ENCODE peak calls at places on chromosomes 5 and 9, in ten cellular contexts. K is psoas muscle; C is HTR-8/SVneo; G is NCI-H2171 treated with DMSO at 0.1 percent for 48 hours; M is CD8-positive, alpha-beta T cell; O is NCI-H774; L is lower lobe of right lung; Z is A549; I is endodermal cell; H is ovary. V is an unnamed sample.

GRCh38 chr9:114779352-114779845 is 26.4 kb downstream of the TNFSF15 start:
- DNase-seq in H (peak), O (peak), L (peak), I (no peak), Z (peak), M (no peak), G (no peak), K (peak), C (no peak), V (no peak)

GRCh38 chr9:79764377-79764776 is 192.6 kb downstream of the TLE4 start:
- DNase-seq in O (no peak), K (peak), L (no peak), H (peak), Z (peak), C (peak), I (no peak), G (no peak), M (no peak), V (no peak)

GRCh38 chr9:137632432-137633161 is 13.8 kb downstream of the EHMT1 start:
- DNase-seq in H (no peak), Z (no peak), C (no peak), G (no peak), K (no peak), O (no peak), L (peak), I (no peak), M (no peak), V (no peak)

GRCh38 chr5:16992006-16992405 is 55.9 kb upstream of the MYO10 start:
- DNase-seq in G (no peak), C (no peak), H (no peak), O (no peak), I (no peak), Z (no peak), L (no peak), K (no peak), M (no peak), V (no peak)

GRCh38 chr9:84736076-84736475 is 66.5 kb downstream of the NTRK2 start:
- DNase-seq in I (peak), K (no peak), Z (no peak), M (no peak), C (no peak), H (no peak), G (no peak), L (no peak), O (no peak), V (no peak)

GRCh38 chr5:140806834-140807775 is at the start of gene PCDHA4:
- DNase-seq in M (no peak), G (no peak), I (peak), O (peak), C (no peak), H (peak), Z (peak), K (no peak), L (no peak), V (peak)

GRCh38 chr9:109499631-109500120 is 1.6 kb upstream of the PTPN3 start:
- DNase-seq in L (peak), H (no peak), C (peak), M (no peak), O (peak), K (peak), I (peak), G (peak), Z (peak), V (peak)

GRCh38 chr5:32506809-32507208 is 62.3 kb upstream of the ZFR start:
- DNase-seq in H (no peak), C (no peak), M (no peak), Z (no peak), G (no peak), K (peak), L (no peak), O (no peak), I (no peak), V (no peak)

GRCh38 chr5:93415819-93416218 is 165.2 kb downstream of the NR2F1-AS1 start:
- DNase-seq in Z (no peak), K (no peak), O (peak), G (peak), I (no peak), M (no peak), L (no peak), C (no peak), H (no peak), V (no peak)

GRCh38 chr9:106930477-106930876 is 67.5 kb downstream of the ZNF462 start:
- DNase-seq in I (no peak), K (no peak), G (no peak), H (no peak), Z (no peak), C (no peak), O (no peak), M (no peak), L (no peak), V (no peak)

GRCh38 chr9:21831841-21832509 is 29.5 kb downstream of the MTAP start:
- DNase-seq in G (no peak), L (no peak), C (peak), O (no peak), M (no peak), K (no peak), H (no peak), Z (peak), I (no peak), V (no peak)

GRCh38 chr5:59786271-59786805 is 107.2 kb downstream of the PDE4D start:
- DNase-seq in L (no peak), Z (peak), C (peak), H (no peak), I (no peak), G (no peak), M (no peak), K (no peak), O (no peak), V (no peak)

GRCh38 chr5:37839441-37840035 is 303 bp downstream of the GDNF start:
- DNase-seq in O (no peak), Z (peak), I (peak), H (peak), L (no peak), C (peak), M (no peak), K (peak), G (peak), V (peak)

GRCh38 chr9:108784128-108784490 is 71.7 kb downstream of the ACTL7B start:
- DNase-seq in I (no peak), L (no peak), G (peak), C (no peak), Z (no peak), M (no peak), H (no peak), K (no peak), O (no peak), V (no peak)

GRCh38 chr5:98631311-98632054 is 142.0 kb upstream of the RGMB start:
- DNase-seq in Z (peak), K (no peak), O (no peak), L (no peak), G (no peak), M (no peak), H (no peak), C (peak), I (no peak), V (no peak)

GRCh38 chr9:77305622-77306365 is 128.5 kb downstream of the VPS13A start:
- DNase-seq in C (no peak), L (no peak), G (no peak), K (no peak), O (no peak), M (no peak), Z (no peak), H (no peak), I (no peak), V (no peak)

GRCh38 chr5:136023935-136024645 is 4.7 kb upstream of the TGFBI start:
- DNase-seq in G (no peak), O (no peak), C (no peak), K (no peak), M (no peak), H (no peak), Z (no peak), I (peak), L (no peak), V (no peak)

GRCh38 chr9:36833954-36834353 is 200.1 kb downstream of the PAX5 start:
- DNase-seq in M (no peak), L (no peak), O (no peak), K (no peak), H (no peak), C (no peak), G (no peak), Z (no peak), I (peak), V (no peak)

GRCh38 chr5:17803976-17804375 is 169.7 kb downstream of the TAF11L14 start:
- DNase-seq in L (no peak), C (no peak), H (no peak), O (no peak), K (no peak), I (no peak), G (no peak), M (no peak), Z (no peak), V (no peak)

GRCh38 chr9:101791938-101792337 is 53.5 kb upstream of the GRIN3A start:
- DNase-seq in L (no peak), Z (peak), O (no peak), I (peak), G (peak), H (no peak), K (no peak), M (no peak), C (peak), V (peak)

GRCh38 chr5:37814699-37815098 is 25.1 kb downstream of the GDNF start:
- DNase-seq in L (no peak), I (no peak), H (no peak), M (no peak), G (no peak), Z (no peak), C (peak), O (no peak), K (no peak), V (no peak)

GRCh38 chr9:126985870-126986498 is 71.4 kb downstream of the RALGPS1 start:
- DNase-seq in O (peak), G (peak), I (no peak), Z (peak), K (peak), L (peak), C (peak), H (no peak), M (peak), V (peak)

GRCh38 chr9:106755727-106756126 is 107.2 kb upstream of the ZNF462 start:
- DNase-seq in I (no peak), H (no peak), O (peak), G (no peak), M (no peak), K (peak), Z (no peak), L (no peak), C (no peak), V (no peak)

GRCh38 chr9:4137755-4138154 is 162.1 kb downstream of the GLIS3 start:
- DNase-seq in O (peak), K (no peak), G (peak), Z (peak), M (no peak), H (no peak), I (no peak), L (no peak), C (no peak), V (no peak)

GRCh38 chr5:159955056-159955624 is 38.9 kb downstream of the ADRA1B start:
- DNase-seq in K (no peak), O (no peak), G (no peak), L (no peak), C (no peak), I (peak), H (no peak), Z (no peak), M (no peak), V (no peak)

GRCh38 chr9:138010274-138010800 is 132.8 kb downstream of the CACNA1B start:
- DNase-seq in O (peak), I (no peak), L (no peak), M (no peak), G (peak), Z (no peak), K (no peak), H (no peak), C (no peak), V (no peak)

GRCh38 chr9:76887003-76887821 is 18.7 kb downstream of the PRUNE2 start:
- DNase-seq in O (no peak), L (no peak), G (no peak), H (no peak), Z (no peak), M (no peak), K (no peak), I (no peak), C (no peak), V (no peak)

GRCh38 chr9:105129731-105130130 is 114.7 kb upstream of the SLC44A1 start:
- DNase-seq in K (no peak), L (no peak), I (no peak), C (no peak), O (no peak), M (no peak), G (no peak), H (no peak), Z (no peak), V (no peak)

GRCh38 chr5:53166101-53166500 is 56.5 kb upstream of the MOCS2 start:
- DNase-seq in M (no peak), O (no peak), K (no peak), Z (no peak), H (no peak), G (no peak), I (no peak), C (no peak), L (no peak), V (no peak)

GRCh38 chr5:166165600-166165999 is 2125.8 kb upstream of the WWC1 start:
- DNase-seq in K (no peak), Z (no peak), M (no peak), C (no peak), H (no peak), L (no peak), G (no peak), O (no peak), I (peak), V (no peak)

GRCh38 chr5:130978475-130978874 is 186.6 kb downstream of the HINT1 start:
- DNase-seq in I (no peak), H (no peak), L (no peak), G (no peak), K (no peak), O (no peak), Z (no peak), M (no peak), C (no peak), V (no peak)

GRCh38 chr5:150309101-150309897 is 6.6 kb upstream of the ARSI start:
- DNase-seq in Z (no peak), C (no peak), O (no peak), I (no peak), L (no peak), M (no peak), K (no peak), G (peak), H (no peak), V (no peak)